ENCODE peak calls at places on chromosome 21, in six cellular contexts. G, S, J, O, L and U are unnamed samples.

GRCh38 chr21:45457161-45457831 is 52.3 kb downstream of the COL18A1 start:
- DNase-seq in G (no peak), S (no peak), J (no peak), O (no peak), L (no peak), U (no peak)

GRCh38 chr21:43193088-43193650 is 24.4 kb downstream of the CRYAA start:
- DNase-seq in G (no peak), S (no peak), J (no peak), O (no peak), L (no peak), U (no peak)

GRCh38 chr21:45874716-45875415 is 106.7 kb upstream of the COL6A1 start:
- DNase-seq in G (no peak), S (peak), J (no peak), O (no peak), L (no peak), U (no peak)

GRCh38 chr21:43599728-43600127 is 59.6 kb downstream of the HSF2BP start:
- DNase-seq in G (no peak), S (no peak), J (no peak), O (no peak), L (no peak), U (no peak)

GRCh38 chr21:41651830-41652229 is 115.0 kb downstream of the RIPK4 start:
- DNase-seq in G (no peak), S (no peak), J (no peak), O (no peak), L (no peak), U (no peak)

GRCh38 chr21:27636671-27637070 is 669.8 kb upstream of the ADAMTS5 start:
- DNase-seq in G (no peak), S (no peak), J (no peak), O (no peak), L (no peak), U (no peak)

GRCh38 chr21:39385299-39386145 is 36.6 kb upstream of the HMGN1 start:
- DNase-seq in G (peak), S (no peak), J (peak), O (no peak), L (peak), U (peak)

GRCh38 chr21:34072145-34073031 is 990 bp upstream of the MRPS6 start:
- DNase-seq in G (no peak), S (no peak), J (no peak), O (peak), L (no peak), U (peak)

GRCh38 chr21:42724226-42724920 is 71.0 kb downstream of the PDE9A start:
- DNase-seq in G (no peak), S (peak), J (no peak), O (no peak), L (no peak), U (no peak)

GRCh38 chr21:44836666-44837471 is 19.0 kb upstream of the SUMO3 start:
- DNase-seq in G (no peak), S (no peak), J (no peak), O (no peak), L (no peak), U (no peak)

GRCh38 chr21:34807146-34807880 is 138.5 kb downstream of the CLIC6 start:
- DNase-seq in G (peak), S (peak), J (no peak), O (peak), L (peak), U (no peak)

GRCh38 chr21:32977216-32977615 is 48.5 kb upstream of the OLIG2 start:
- DNase-seq in G (no peak), S (no peak), J (peak), O (no peak), L (no peak), U (no peak)

GRCh38 chr21:41956926-41957729 is 3.3 kb upstream of the C2CD2 start:
- DNase-seq in G (no peak), S (peak), J (no peak), O (no peak), L (no peak), U (no peak)

GRCh38 chr21:44758141-44758561 is 43.5 kb downstream of the UBE2G2 start:
- DNase-seq in G (no peak), S (no peak), J (no peak), O (no peak), L (no peak), U (no peak)

GRCh38 chr21:34886554-34887385 is 162.3 kb downstream of the RUNX1 start:
- DNase-seq in G (no peak), S (no peak), J (no peak), O (no peak), L (no peak), U (no peak)

GRCh38 chr21:44279621-44280260 is 5.9 kb upstream of the AIRE start:
- DNase-seq in G (no peak), S (no peak), J (no peak), O (no peak), L (no peak), U (no peak)

GRCh38 chr21:27094182-27094948 is 127.5 kb upstream of the ADAMTS5 start:
- DNase-seq in G (no peak), S (no peak), J (no peak), O (no peak), L (no peak), U (no peak)

GRCh38 chr21:38042246-38042645 is 126.0 kb upstream of the KCNJ6 start:
- DNase-seq in G (no peak), S (no peak), J (no peak), O (no peak), L (no peak), U (no peak)

GRCh38 chr21:37341254-37341960 is 25.2 kb upstream of the DYRK1A start:
- DNase-seq in G (no peak), S (peak), J (no peak), O (no peak), L (no peak), U (no peak)

GRCh38 chr21:46057111-46057709 is 40.7 kb upstream of the COL6A2 start:
- DNase-seq in G (peak), S (no peak), J (no peak), O (no peak), L (no peak), U (no peak)

GRCh38 chr21:41681336-41681801 is 85.5 kb downstream of the RIPK4 start:
- DNase-seq in G (no peak), S (no peak), J (no peak), O (no peak), L (no peak), U (no peak)

GRCh38 chr21:36045993-36046392 is 14.3 kb downstream of the SETD4 start:
- DNase-seq in G (no peak), S (no peak), J (no peak), O (no peak), L (no peak), U (no peak)